ENCODE peak calls at places on chromosomes 13 and 19, in nine cellular contexts. E is GDM1; Q is dermis microvascular lymphatic vessel endothelial cell; K is stimulated activated CD4-positive, alpha-beta T cell treated with anti-CD3 and anti-CD28 coated beads, Interleukin-4, amount 100 ng/mL, for 24 hours; D is pancreas; L is A673; V is fibroblast of mammary gland; U is neural progenitor cell; G is cardiac muscle cell. O is an unnamed sample.
A peak's percentile ranks its signal among the peaks of the same experiment; 100 is the strongest.

GRCh38 chr13:42047561-42048322 is 706 bp upstream of the DGKH start:
- DNase-seq in L (peak; percentile 75), D (peak; percentile 36), K (peak; percentile 27), U (peak; percentile 79), G (peak; percentile 79), E (no peak), V (peak; percentile 73), Q (no peak), O (peak; percentile 76)

GRCh38 chr19:23222998-23223652 is 27.1 kb downstream of the ZNF724 start:
- DNase-seq in K (no peak), L (no peak), D (no peak), U (no peak), G (no peak), Q (no peak), E (no peak), V (peak; percentile 4), O (peak; percentile 17)

GRCh38 chr13:110131424-110131823 is 175.5 kb downstream of the COL4A1 start:
- DNase-seq in V (no peak), K (no peak), G (no peak), E (no peak), U (no peak), L (no peak), D (no peak), Q (no peak), O (peak; percentile 39)

GRCh38 chr13:43918636-43919035 is 38.9 kb downstream of the LACC1 start:
- DNase-seq in K (no peak), D (no peak), V (no peak), U (no peak), L (no peak), G (no peak), E (no peak), Q (no peak), O (no peak)

GRCh38 chr13:98308525-98308911 is 131.4 kb upstream of the RNF113B start:
- DNase-seq in K (no peak), U (no peak), Q (no peak), L (no peak), V (no peak), E (no peak), D (no peak), G (no peak), O (no peak)

GRCh38 chr19:12065100-12065538 is 588 bp downstream of the ZNF844 start:
- DNase-seq in D (peak; percentile 28), V (peak; percentile 47), E (no peak), U (no peak), L (peak; percentile 24), Q (peak; percentile 11), K (no peak), G (peak; percentile 54), O (peak; percentile 63)

GRCh38 chr13:96053003-96053703 is at the start of gene UGGT2:
- DNase-seq in V (peak; percentile 94), Q (peak; percentile 83), L (peak; percentile 77), E (no peak), G (peak; percentile 97), U (peak; percentile 90), D (peak; percentile 95), K (no peak), O (peak; percentile 93)

GRCh38 chr19:1074512-1075283 is 7.7 kb downstream of the ARHGAP45 start:
- DNase-seq in L (peak; percentile 92), D (peak; percentile 45), K (peak; percentile 80), U (no peak), G (no peak), E (peak; percentile 80), Q (no peak), V (no peak), O (peak; percentile 91)

GRCh38 chr19:5667751-5668271 is 12.5 kb downstream of the MICOS13 start:
- DNase-seq in K (no peak), L (no peak), U (peak; percentile 40), Q (no peak), E (no peak), V (no peak), D (no peak), G (no peak), O (no peak)

GRCh38 chr13:93861818-93862217 is 617.7 kb downstream of the DCT start:
- DNase-seq in Q (no peak), V (peak; percentile 85), K (no peak), L (peak; percentile 68), G (peak; percentile 88), U (no peak), E (no peak), D (no peak), O (no peak)

GRCh38 chr13:51816604-51817254 is 12.8 kb upstream of the DHRS12 start:
- DNase-seq in K (no peak), E (no peak), U (no peak), V (no peak), D (no peak), L (no peak), Q (no peak), G (no peak), O (no peak)

GRCh38 chr13:27132538-27132937 is 39.1 kb downstream of the USP12 start:
- DNase-seq in E (no peak), U (no peak), Q (no peak), K (peak; percentile 10), L (no peak), D (no peak), V (no peak), G (no peak), O (no peak)

GRCh38 chr19:53183146-53183545 is 10.0 kb downstream of the ZNF665 start:
- DNase-seq in V (peak; percentile 38), G (no peak), Q (no peak), U (no peak), E (no peak), K (no peak), D (no peak), L (no peak), O (no peak)

GRCh38 chr19:18948075-18948975 is 7.3 kb upstream of the HOMER3 start:
- DNase-seq in D (no peak), L (no peak), K (no peak), G (no peak), Q (no peak), E (no peak), V (no peak), U (no peak), O (no peak)

GRCh38 chr13:109156181-109156935 is 526.9 kb downstream of the MYO16 start:
- DNase-seq in D (no peak), K (no peak), E (no peak), V (peak; percentile 87), L (peak; percentile 38), G (peak; percentile 88), U (no peak), Q (peak; percentile 57), O (no peak)

GRCh38 chr19:35119091-35119490 is 3.5 kb downstream of the FXYD3 start:
- DNase-seq in L (no peak), E (no peak), V (no peak), G (no peak), Q (no peak), U (no peak), D (no peak), K (no peak), O (no peak)

GRCh38 chr19:2160384-2160783 is 3.3 kb upstream of the DOT1L start:
- DNase-seq in U (no peak), D (no peak), G (no peak), E (no peak), V (no peak), K (no peak), L (no peak), Q (no peak), O (no peak)

GRCh38 chr19:50803633-50804419 is 13.6 kb downstream of the ACP4 start:
- DNase-seq in V (peak; percentile 10), D (no peak), L (no peak), K (peak; percentile 52), E (no peak), G (peak; percentile 21), U (peak; percentile 83), Q (no peak), O (peak; percentile 42)

GRCh38 chr13:87042946-87043345 is 628.2 kb upstream of the SLITRK5 start:
- DNase-seq in K (no peak), D (no peak), U (no peak), Q (no peak), L (no peak), G (no peak), V (peak; percentile 53), E (no peak), O (no peak)

GRCh38 chr13:97945342-97945741 is 8.1 kb upstream of the IPO5 start:
- DNase-seq in L (peak; percentile 52), V (no peak), U (no peak), G (no peak), D (no peak), E (no peak), Q (no peak), K (no peak), O (no peak)

GRCh38 chr19:35755550-35756371 is 1.1 kb downstream of the HSPB6 start:
- DNase-seq in Q (no peak), K (peak; percentile 55), E (no peak), U (peak; percentile 47), D (peak; percentile 51), L (peak; percentile 67), G (peak; percentile 92), V (peak; percentile 88), O (no peak)